ENCODE peak calls at places on chromosomes 11 and 22, in ten cellular contexts. T is lower lobe of right lung, F is body of pancreas, J is sigmoid colon, X is SK-N-SH, Z is colonic mucosa, P is uterus, B is heart left ventricle, M is osteoblast, N is neural progenitor cell. I is an unnamed sample.

GRCh38 chr11:72433455-72434061 is 773 bp downstream of the CLPB start:
- DNase-seq in T (peak; percentile 55), F (no peak), J (no peak), X (no peak), Z (no peak), P (no peak), B (no peak), M (peak; percentile 73), N (no peak), I (no peak)

GRCh38 chr11:124796312-124796711 is 3.9 kb downstream of the MSANTD2 start:
- DNase-seq in T (no peak), F (no peak), J (no peak), X (no peak), Z (no peak), P (no peak), B (no peak), M (no peak), N (no peak), I (no peak)

GRCh38 chr22:50016988-50017700 is 4.6 kb upstream of the IL17REL start:
- DNase-seq in T (peak; percentile 46), F (no peak), J (peak; percentile 50), X (peak; percentile 27), Z (no peak), P (no peak), B (peak; percentile 49), M (peak; percentile 90), N (peak; percentile 1), I (no peak)

GRCh38 chr11:20374746-20375305 is 11.3 kb downstream of the HTATIP2 start:
- DNase-seq in T (no peak), F (no peak), J (no peak), X (no peak), Z (no peak), P (no peak), B (no peak), M (peak; percentile 72), N (no peak), I (no peak)

GRCh38 chr11:68798221-68798813 is 43.4 kb downstream of the CPT1A start:
- DNase-seq in T (no peak), F (no peak), J (no peak), X (peak; percentile 72), Z (peak; percentile 36), P (no peak), B (no peak), M (peak; percentile 77), N (peak; percentile 83), I (peak; percentile 31)

GRCh38 chr11:46666516-46666915 is 33.9 kb downstream of the ARHGAP1 start:
- DNase-seq in T (no peak), F (no peak), J (peak; percentile 65), X (no peak), Z (no peak), P (peak; percentile 46), B (no peak), M (no peak), N (no peak), I (no peak)

GRCh38 chr22:20158366-20159036 is 7.6 kb upstream of the CCDC188 start:
- DNase-seq in T (no peak), F (no peak), J (no peak), X (no peak), Z (no peak), P (no peak), B (no peak), M (no peak), N (no peak), I (no peak)

GRCh38 chr11:128576555-128576954 is 10.8 kb downstream of the ETS1 start:
- DNase-seq in T (no peak), F (no peak), J (peak; percentile 45), X (no peak), Z (no peak), P (no peak), B (no peak), M (no peak), N (peak; percentile 17), I (no peak)

GRCh38 chr11:26621147-26621546 is 49.1 kb upstream of the MUC15 start:
- DNase-seq in T (no peak), F (no peak), J (no peak), X (no peak), Z (no peak), P (no peak), B (no peak), M (peak; percentile 80), N (no peak), I (no peak)

GRCh38 chr11:20089796-20090653 is 70.2 kb downstream of the DBX1 start:
- DNase-seq in T (no peak), F (peak; percentile 67), J (no peak), X (no peak), Z (no peak), P (no peak), B (no peak), M (no peak), N (no peak), I (peak; percentile 47)

GRCh38 chr11:56841210-56841810 is 92.8 kb upstream of the OR9G4 start:
- DNase-seq in T (no peak), F (peak; percentile 48), J (no peak), X (peak; percentile 60), Z (peak; percentile 69), P (peak; percentile 23), B (no peak), M (peak; percentile 67), N (peak; percentile 69), I (peak; percentile 79)

GRCh38 chr11:130732476-130732875 is 183.8 kb downstream of the SNX19 start:
- DNase-seq in T (no peak), F (no peak), J (no peak), X (no peak), Z (no peak), P (no peak), B (no peak), M (no peak), N (no peak), I (no peak)

GRCh38 chr11:77776455-77776854 is 44.1 kb downstream of the RSF1 start:
- DNase-seq in T (no peak), F (no peak), J (no peak), X (no peak), Z (no peak), P (no peak), B (no peak), M (peak; percentile 19), N (no peak), I (no peak)

GRCh38 chr11:68331338-68331947 is 19.1 kb downstream of the LRP5 start:
- DNase-seq in T (no peak), F (no peak), J (no peak), X (no peak), Z (peak; percentile 82), P (no peak), B (peak; percentile 67), M (peak; percentile 47), N (no peak), I (no peak)

GRCh38 chr11:75301602-75302345 is 49.7 kb downstream of the ARRB1 start:
- DNase-seq in T (no peak), F (peak; percentile 88), J (no peak), X (no peak), Z (peak; percentile 69), P (no peak), B (no peak), M (no peak), N (no peak), I (no peak)

GRCh38 chr11:41845066-41845465 is 385.6 kb upstream of the LRRC4C start:
- DNase-seq in T (no peak), F (no peak), J (no peak), X (no peak), Z (no peak), P (no peak), B (no peak), M (no peak), N (peak; percentile 6), I (no peak)
- TF ChIP-seq CTCF in T (no peak), F (no peak), J (no peak), X (no peak), Z (no peak), P (no peak), B (no peak), M (no peak), N (peak; percentile 36), I (no peak)

GRCh38 chr22:45580703-45581381 is 78.2 kb downstream of the FBLN1 start:
- DNase-seq in T (peak; percentile 41), F (no peak), J (no peak), X (no peak), Z (no peak), P (no peak), B (no peak), M (peak; percentile 46), N (no peak), I (no peak)

GRCh38 chr22:45579806-45580702 is 77.4 kb downstream of the FBLN1 start:
- DNase-seq in T (no peak), F (no peak), J (no peak), X (no peak), Z (no peak), P (no peak), B (no peak), M (peak; percentile 36), N (no peak), I (no peak)

GRCh38 chr22:45582955-45583320 is 80.3 kb downstream of the FBLN1 start:
- DNase-seq in T (peak; percentile 26), F (no peak), J (no peak), X (no peak), Z (no peak), P (no peak), B (no peak), M (peak; percentile 10), N (no peak), I (no peak)

GRCh38 chr22:45582236-45582954 is 79.7 kb downstream of the FBLN1 start:
- DNase-seq in T (peak; percentile 22), F (no peak), J (no peak), X (no peak), Z (no peak), P (no peak), B (no peak), M (peak; percentile 67), N (no peak), I (no peak)

GRCh38 chr22:45581549-45582080 is 78.9 kb downstream of the FBLN1 start:
- DNase-seq in T (peak; percentile 35), F (no peak), J (no peak), X (no peak), Z (no peak), P (no peak), B (no peak), M (peak; percentile 50), N (no peak), I (no peak)
- H3K4me1 ChIP-seq in T (peaks cover 33% of the 10 kb centered on the region), F (no peaks in the 10 kb centered on the region), J (peaks cover 8% of the 10 kb centered on the region), X (no peaks in the 10 kb centered on the region), Z (no peaks in the 10 kb centered on the region), P (no peaks in the 10 kb centered on the region), B (no peaks in the 10 kb centered on the region), M (peaks cover 6% of the 10 kb centered on the region), N (no peaks in the 10 kb centered on the region), I (no peaks in the 10 kb centered on the region)

GRCh38 chr22:25081409-25081824 is 118.2 kb upstream of the CRYBB3 start:
- DNase-seq in T (no peak), F (peak; percentile 38), J (no peak), X (peak; percentile 58), Z (peak; percentile 49), P (no peak), B (no peak), M (no peak), N (peak; percentile 58), I (no peak)
- TF ChIP-seq CTCF in T (peak; percentile 63), F (peak; percentile 33), J (no peak), X (peak; percentile 57), Z (peak; percentile 40), P (no peak), B (peak; percentile 51), M (peak; percentile 59), N (peak; percentile 70), I (peak; percentile 54)

DNA sequence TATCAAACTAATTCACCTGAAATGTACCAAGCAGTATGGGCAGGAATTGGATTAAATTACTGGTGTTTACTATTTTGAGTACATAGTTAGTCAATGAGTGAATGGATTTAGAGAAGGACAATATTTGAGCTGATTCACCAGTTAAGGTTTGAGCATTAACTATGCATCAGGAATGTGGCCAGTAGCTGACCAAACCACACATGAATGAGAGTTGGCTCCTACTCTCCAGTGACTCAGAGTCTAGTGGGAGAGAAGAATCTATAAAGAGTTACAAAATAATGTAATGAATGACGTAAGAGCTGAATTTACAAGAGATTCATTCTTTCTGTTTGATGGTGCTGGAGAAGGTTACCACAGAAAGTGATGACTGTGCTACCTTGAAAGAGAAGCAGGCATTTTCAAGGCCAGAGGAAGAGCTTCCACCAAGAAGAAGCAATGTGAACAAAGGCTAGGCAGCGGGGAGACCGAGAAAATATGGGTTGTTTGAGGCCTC is 6.6 kb downstream of the IL18 start:
- DNase-seq in T (no peak), F (peak; percentile 69), J (no peak), X (no peak), Z (no peak), P (no peak), B (no peak), M (peak; percentile 94), N (no peak), I (peak; percentile 98)
- H3K4me1 ChIP-seq in T (peaks cover 43% of the 10 kb centered on the region), F (peaks cover 10% of the 10 kb centered on the region), J (peaks cover 6% of the 10 kb centered on the region), X (peaks cover 15% of the 10 kb centered on the region), Z (no peaks in the 10 kb centered on the region), P (no peaks in the 10 kb centered on the region), B (no peaks in the 10 kb centered on the region), M (peaks cover 21% of the 10 kb centered on the region), N (no peaks in the 10 kb centered on the region), I (no peaks in the 10 kb centered on the region)